ENCODE peak calls at places on chromosomes 3 and 15, in four cellular contexts. W, P, O and K are unnamed samples.

GRCh38 chr15:59185725-59186124 is 20.9 kb upstream of the LDHAL6B start:
- DNase-seq in W (no peak), O (no peak), P (no peak), K (no peak)

GRCh38 chr3:175518459-175518858 is 659.3 kb downstream of the NAALADL2 start:
- DNase-seq in O (no peak), W (no peak), P (no peak), K (no peak)

GRCh38 chr3:194686816-194687637 is 1.3 kb downstream of the FAM43A start:
- DNase-seq in W (peak), P (peak), O (peak), K (no peak)

GRCh38 chr3:13579089-13579488 is 30.2 kb downstream of the FBLN2 start:
- DNase-seq in P (peak), W (no peak), O (no peak), K (no peak)

GRCh38 chr15:61018083-61018482 is 211.0 kb downstream of the RORA start:
- DNase-seq in W (no peak), O (no peak), P (no peak), K (no peak)

GRCh38 chr15:62497356-62497755 is 332.3 kb upstream of the C2CD4B start:
- DNase-seq in P (peak), W (no peak), O (no peak), K (no peak)

GRCh38 chr3:143000525-143000924 is 845 bp upstream of the U2SURP start:
- DNase-seq in W (no peak), O (no peak), P (peak), K (no peak)

GRCh38 chr3:107928084-107928445 is 162.8 kb downstream of the CD47 start:
- DNase-seq in O (peak), W (no peak), P (peak), K (no peak)

GRCh38 chr3:156024904-156025303 is 95.5 kb upstream of the KCNAB1 start:
- DNase-seq in O (no peak), P (peak), W (no peak), K (no peak)

GRCh38 chr3:190458040-190458439 is 8.3 kb upstream of the TMEM207 start:
- DNase-seq in O (no peak), P (no peak), W (no peak), K (no peak)

GRCh38 chr3:60282840-60283239 is 968.4 kb downstream of the FHIT start:
- DNase-seq in O (no peak), P (no peak), W (no peak), K (no peak)

GRCh38 chr3:105580551-105580950 is 213.8 kb downstream of the ALCAM start:
- DNase-seq in O (no peak), W (no peak), P (no peak), K (no peak)

GRCh38 chr3:23055733-23056376 is 147.3 kb upstream of the UBE2E2 start:
- DNase-seq in O (no peak), P (peak), W (no peak), K (no peak)

GRCh38 chr15:59294961-59295741 is 77.5 kb downstream of the MYO1E start:
- DNase-seq in O (no peak), W (no peak), P (peak), K (no peak)

GRCh38 chr3:81723732-81724313 is 37.6 kb downstream of the GBE1 start:
- DNase-seq in W (no peak), O (no peak), P (peak), K (no peak)

GRCh38 chr3:12479919-12480425 is 4.3 kb upstream of the TSEN2 start:
- DNase-seq in W (peak), P (peak), O (peak), K (no peak)

GRCh38 chr3:107660316-107660976 is 137.7 kb downstream of the BBX start:
- DNase-seq in P (peak), W (no peak), O (no peak), K (no peak)

GRCh38 chr15:99619712-99620111 is 53.9 kb downstream of the MEF2A start:
- DNase-seq in W (no peak), O (no peak), P (peak), K (no peak)

GRCh38 chr3:190340071-190340470 is 17.8 kb upstream of the CLDN1 start:
- DNase-seq in W (no peak), O (no peak), P (peak), K (no peak)

GRCh38 chr3:111735271-111735758 is 123.8 kb upstream of the PHLDB2 start:
- DNase-seq in W (no peak), P (peak), O (no peak), K (no peak)

GRCh38 chr3:62261800-62262199 is 111.5 kb downstream of the FEZF2 start:
- DNase-seq in O (no peak), P (no peak), W (no peak), K (no peak)

GRCh38 chr3:39250116-39250747 is 29.6 kb downstream of the CX3CR1 start:
- DNase-seq in O (no peak), W (no peak), P (no peak), K (no peak)

GRCh38 chr3:11154036-11154952 is at the start of gene HRH1:
- DNase-seq in P (no peak), O (no peak), W (peak), K (peak)

GRCh38 chr3:134609821-134610454 is 40.9 kb downstream of the KY start:
- DNase-seq in W (no peak), O (no peak), P (no peak), K (no peak)

GRCh38 chr3:13394363-13394762 is 25.8 kb downstream of the NUP210 start:
- DNase-seq in P (no peak), O (no peak), W (no peak), K (no peak)

GRCh38 chr3:82133070-82133606 is 371.7 kb upstream of the GBE1 start:
- DNase-seq in P (peak), O (peak), W (peak), K (peak)

GRCh38 chr15:70777156-70777926 is 14.0 kb upstream of the UACA start:
- DNase-seq in P (no peak), O (no peak), W (no peak), K (peak)

GRCh38 chr15:27675571-27675970 is 423.5 kb downstream of the OCA2 start:
- DNase-seq in P (no peak), W (no peak), O (no peak), K (peak)

GRCh38 chr3:173825731-173826130 is 428.2 kb downstream of the NLGN1 start:
- DNase-seq in W (no peak), P (peak), O (no peak), K (no peak)

GRCh38 chr3:177050466-177051237 is 146.6 kb downstream of the TBL1XR1 start:
- DNase-seq in W (no peak), P (peak), O (no peak), K (no peak)

GRCh38 chr3:159265705-159266104 is 463.9 kb downstream of the MFSD1 start:
- DNase-seq in P (no peak), O (no peak), W (no peak), K (no peak)

GRCh38 chr15:78239811-78240210 is 5.4 kb upstream of the ACSBG1 start:
- DNase-seq in O (peak), P (no peak), W (no peak), K (no peak)

GRCh38 chr3:101043687-101044078 is 50.5 kb upstream of the ABI3BP start:
- DNase-seq in W (no peak), O (no peak), P (no peak), K (no peak)

GRCh38 chr3:168914662-168915061 is 748.9 kb downstream of the MECOM start:
- DNase-seq in W (no peak), P (peak), O (no peak), K (no peak)

GRCh38 chr3:114519415-114519814 is 225.6 kb downstream of the TIGIT start:
- DNase-seq in P (peak), W (peak), O (peak), K (no peak)

GRCh38 chr15:68734352-68734751 is 86.3 kb downstream of the ANP32A start:
- DNase-seq in O (no peak), W (no peak), P (no peak), K (no peak)

GRCh38 chr3:23198801-23199200 is 4.3 kb upstream of the UBE2E2 start:
- DNase-seq in W (no peak), O (no peak), P (peak), K (no peak)

GRCh38 chr3:171904829-171905228 is 61.7 kb downstream of the TMEM212 start:
- DNase-seq in W (no peak), P (peak), O (no peak), K (no peak)

GRCh38 chr15:58212909-58213526 is 74.8 kb downstream of the AQP9 start:
- DNase-seq in P (peak), O (no peak), W (no peak), K (no peak)

GRCh38 chr15:46365612-46366011 is 730.8 kb downstream of the SQOR start:
- DNase-seq in P (no peak), W (no peak), O (no peak), K (no peak)

GRCh38 chr3:150082898-150083652 is 112.4 kb upstream of the PFN2 start:
- DNase-seq in P (no peak), W (no peak), O (no peak), K (no peak)

GRCh38 chr3:150080058-150080730 is 109.5 kb upstream of the PFN2 start:
- DNase-seq in P (no peak), W (no peak), O (no peak), K (no peak)

GRCh38 chr3:150078983-150079739 is 108.5 kb upstream of the PFN2 start:
- DNase-seq in W (no peak), P (peak), O (no peak), K (no peak)

GRCh38 chr3:150083653-150084037 is 113.0 kb upstream of the PFN2 start:
- DNase-seq in W (no peak), O (no peak), P (peak), K (no peak)

GRCh38 chr3:150081084-150081483 is 110.4 kb upstream of the PFN2 start:
- DNase-seq in P (peak), O (no peak), W (no peak), K (no peak)
- H2BK120ac ChIP-seq in P (peak), O (no peak), W (no peak), K (no peak)

DNA sequence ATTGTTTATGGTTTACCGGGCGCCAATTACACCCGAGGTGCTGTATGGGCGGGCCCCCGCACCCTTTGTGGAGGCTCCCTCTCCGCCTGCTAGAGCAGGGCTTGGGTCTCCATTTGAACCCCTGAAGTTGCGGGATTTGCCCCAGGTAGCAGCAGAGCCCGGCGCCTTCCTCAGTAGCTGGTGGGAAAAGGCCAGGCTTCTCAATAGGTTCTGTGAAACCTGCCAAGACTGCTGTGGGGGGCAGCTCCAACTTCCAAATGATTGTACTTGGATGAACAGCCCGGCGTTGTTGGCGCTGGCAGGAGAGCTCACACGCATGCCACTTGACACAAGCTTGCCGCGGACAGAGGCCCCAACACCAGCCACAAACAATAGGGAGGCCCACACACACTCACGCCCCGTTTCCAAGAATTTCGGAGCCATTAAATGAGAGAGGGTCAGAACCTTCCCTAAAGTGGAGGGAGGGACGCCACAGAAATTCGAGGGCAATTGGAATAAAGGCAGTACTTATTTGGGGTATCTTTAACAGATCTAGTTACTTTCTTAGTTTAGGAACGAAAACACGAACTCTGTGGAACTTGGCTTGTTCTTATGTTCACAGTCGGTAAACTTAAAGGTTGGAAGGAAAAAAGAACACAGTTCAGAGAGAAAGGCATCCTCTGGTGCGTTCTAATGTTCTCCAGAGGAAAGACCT is 1.4 kb downstream of the EPHB3 start:
- DNase-seq in P (peak), O (no peak), W (no peak), K (no peak)
- H3K14ac ChIP-seq in P (peak), O (no peak), W (no peak), K (no peak)

GRCh38 chr15:100712226-100712625 is 109.8 kb downstream of the ASB7 start:
- DNase-seq in O (no peak), P (peak), W (no peak), K (no peak)

GRCh38 chr15:100714749-100715342 is 112.5 kb downstream of the ASB7 start:
- DNase-seq in W (no peak), P (no peak), O (no peak), K (no peak)

GRCh38 chr15:100714034-100714748 is 111.8 kb downstream of the ASB7 start:
- DNase-seq in O (no peak), P (no peak), W (no peak), K (no peak)

GRCh38 chr15:100711479-100712130 is 109.2 kb downstream of the ASB7 start:
- DNase-seq in O (no peak), W (no peak), P (peak), K (no peak)

GRCh38 chr15:100713163-100713867 is 110.9 kb downstream of the ASB7 start:
- DNase-seq in O (peak), W (no peak), P (peak), K (no peak)
- H2BK120ac ChIP-seq in O (no peak), W (no peak), P (peak), K (no peak)

DNA sequence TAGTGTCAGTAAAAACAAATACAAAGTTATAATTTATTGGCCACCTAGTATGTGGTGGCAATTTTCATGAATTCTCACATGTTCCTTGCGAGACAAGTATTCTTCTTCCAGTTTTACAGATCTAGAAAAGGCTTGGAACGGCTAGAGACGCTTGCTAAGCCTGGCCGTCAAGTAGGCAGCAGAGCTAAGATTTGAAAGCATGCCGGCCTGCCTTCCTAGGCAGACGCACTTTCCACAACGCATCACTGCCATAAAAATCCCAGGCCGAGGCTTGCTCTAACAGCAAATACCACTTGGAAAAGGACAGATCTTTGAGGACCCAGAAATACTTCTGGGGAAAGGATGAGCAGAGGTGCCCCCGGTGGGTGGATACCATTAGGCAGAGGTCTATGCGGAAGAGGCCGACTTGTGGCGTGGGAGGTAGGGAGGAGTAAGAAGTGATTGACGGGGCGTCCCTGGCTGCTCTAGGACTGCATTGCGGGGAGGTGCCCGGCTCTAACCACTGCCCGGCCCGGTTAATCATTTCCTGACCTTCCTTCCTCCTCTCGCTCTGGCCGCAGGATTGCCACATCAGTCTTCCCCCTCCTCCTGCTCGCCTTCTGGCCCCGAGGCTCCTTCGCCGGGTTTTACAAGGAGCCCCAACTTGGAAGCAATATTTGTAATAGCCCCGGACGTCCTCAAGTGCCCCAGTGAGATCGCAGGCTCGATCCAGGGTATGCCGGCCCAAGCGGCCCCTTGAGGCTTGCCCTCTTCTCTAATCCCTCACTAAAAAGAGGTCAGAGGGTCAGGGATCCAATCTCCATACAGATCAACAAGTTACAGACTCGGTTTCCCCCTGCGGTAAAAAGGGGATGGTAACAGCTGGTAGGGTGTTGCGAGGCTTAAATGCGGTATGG is 1.3 kb upstream of the USP3 start:
- DNase-seq in P (peak), W (no peak), O (peak), K (peak)
- H3K14ac ChIP-seq in P (peak), W (no peak), O (no peak), K (no peak)

GRCh38 chr3:128548426-128549282 is 55.7 kb upstream of the GATA2 start:
- DNase-seq in O (no peak), W (no peak), P (peak), K (no peak)

GRCh38 chr3:128549283-128550112 is 56.5 kb upstream of the GATA2 start:
- DNase-seq in P (peak), O (no peak), W (no peak), K (no peak)

GRCh38 chr3:128546646-128547045 is 53.6 kb upstream of the GATA2 start:
- DNase-seq in O (no peak), P (no peak), W (no peak), K (no peak)

GRCh38 chr3:128548011-128548410 is 55.0 kb upstream of the GATA2 start:
- DNase-seq in W (no peak), P (no peak), O (no peak), K (no peak)

DNA sequence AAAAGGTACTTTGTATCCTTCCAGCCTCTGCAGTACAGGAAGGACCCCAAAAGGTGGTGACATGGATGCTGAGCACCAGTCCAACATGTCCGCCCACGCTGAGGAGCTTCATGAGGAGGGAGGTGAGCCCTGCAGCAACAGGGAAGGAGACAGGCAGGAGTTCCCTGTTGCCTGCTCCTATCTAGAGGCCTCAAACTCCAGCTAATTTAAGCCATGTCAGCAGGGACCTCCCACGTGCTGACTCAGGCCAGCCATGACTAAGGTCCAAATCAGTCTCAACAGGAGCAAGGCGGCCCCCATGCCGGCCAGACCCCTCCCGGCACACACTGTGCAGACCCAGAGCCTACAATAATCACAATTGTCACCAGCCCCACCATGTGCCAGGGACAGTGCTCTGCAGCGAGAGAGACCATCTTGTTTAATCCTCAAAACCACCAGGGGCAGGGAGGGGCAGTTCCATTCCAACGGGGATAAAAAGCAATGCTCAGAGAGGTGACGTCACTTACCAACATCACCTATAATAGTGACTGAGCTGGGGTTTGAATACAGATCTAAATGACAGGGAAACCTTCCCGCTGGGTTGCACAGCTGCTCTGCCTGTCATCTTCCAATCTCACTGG is 54.5 kb upstream of the GATA2 start:
- DNase-seq in P (peak), W (no peak), O (no peak), K (no peak)
- H2BK120ac ChIP-seq in P (peak), W (no peak), O (no peak), K (no peak)

GRCh38 chr15:92643849-92644815 is 11.4 kb downstream of the FAM174B start:
- DNase-seq in P (no peak), O (no peak), W (no peak), K (no peak)

GRCh38 chr15:92647467-92648163 is 8.0 kb downstream of the FAM174B start:
- DNase-seq in P (no peak), W (no peak), O (peak), K (no peak)

GRCh38 chr15:92646216-92646615 is 9.4 kb downstream of the FAM174B start:
- DNase-seq in P (no peak), W (no peak), O (no peak), K (no peak)

GRCh38 chr15:92645051-92645631 is 10.4 kb downstream of the FAM174B start:
- DNase-seq in W (no peak), P (no peak), O (no peak), K (no peak)

DNA sequence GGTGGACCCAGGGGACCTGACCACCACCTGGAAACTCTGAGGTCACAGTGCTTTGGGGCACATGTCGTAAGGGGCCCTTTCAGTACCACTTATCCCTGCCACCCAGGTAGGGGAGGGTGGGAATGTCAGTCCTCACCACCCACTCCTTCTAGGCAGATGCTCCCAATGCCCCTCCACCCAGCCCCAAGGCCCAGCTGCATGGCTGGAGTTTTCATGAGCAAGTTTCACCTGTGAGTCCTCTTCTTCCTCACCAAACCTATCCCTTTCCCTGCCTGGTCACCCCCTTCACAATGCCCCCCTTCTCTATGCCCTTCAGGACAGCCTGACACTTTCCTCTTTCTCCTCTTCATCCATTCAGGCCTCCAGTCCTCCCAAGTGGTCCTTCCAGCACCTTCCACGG is 9.8 kb downstream of the FAM174B start:
- DNase-seq in W (no peak), O (no peak), P (no peak), K (no peak)
- H3K14ac ChIP-seq in W (no peak), O (peak), P (no peak), K (no peak)